ENCODE peak calls at places on chromosomes 7 and 10, in seven cellular contexts. U, W, Q, G, X, F and O are unnamed samples.

GRCh38 chr10:73838827-73839226 is 27.4 kb upstream of the NDST2 start:
- DNase-seq in U (no peak), W (no peak), Q (no peak), G (no peak), X (no peak), F (no peak), O (peak)

GRCh38 chr7:84704380-84704779 is 482.5 kb downstream of the SEMA3D start:
- DNase-seq in U (no peak), W (no peak), Q (no peak), G (no peak), X (no peak), F (no peak), O (no peak)

GRCh38 chr10:98314577-98315284 is 46.7 kb upstream of the LOXL4 start:
- DNase-seq in U (no peak), W (no peak), Q (no peak), G (peak), X (no peak), F (no peak), O (no peak)

GRCh38 chr7:157685430-157686284 is 348.9 kb downstream of the DNAJB6 start:
- DNase-seq in U (peak), W (no peak), Q (no peak), G (no peak), X (no peak), F (no peak), O (no peak)

GRCh38 chr10:86795353-86795752 is 38.9 kb downstream of the BMPR1A start:
- DNase-seq in U (no peak), W (no peak), Q (no peak), G (peak), X (no peak), F (no peak), O (peak)

GRCh38 chr7:2834748-2835441 is 9.2 kb downstream of the GNA12 start:
- DNase-seq in U (no peak), W (no peak), Q (no peak), G (no peak), X (no peak), F (no peak), O (peak)

GRCh38 chr7:90345548-90346319 is 782 bp upstream of the GTPBP10 start:
- DNase-seq in U (no peak), W (no peak), Q (no peak), G (peak), X (no peak), F (no peak), O (peak)

GRCh38 chr10:24681476-24682088 is 42.1 kb downstream of the ARHGAP21 start:
- DNase-seq in U (no peak), W (no peak), Q (peak), G (no peak), X (no peak), F (no peak), O (no peak)

GRCh38 chr10:72424561-72424960 is 69.8 kb upstream of the DNAJB12 start:
- DNase-seq in U (no peak), W (no peak), Q (no peak), G (no peak), X (no peak), F (no peak), O (no peak)

GRCh38 chr10:70350501-70350900 is 31.9 kb downstream of the LRRC20 start:
- DNase-seq in U (no peak), W (no peak), Q (no peak), G (no peak), X (no peak), F (no peak), O (no peak)

GRCh38 chr10:21195149-21195731 is 298.1 kb upstream of the NEBL start:
- DNase-seq in U (no peak), W (no peak), Q (no peak), G (no peak), X (no peak), F (no peak), O (peak)

GRCh38 chr7:6128205-6128604 is 97.0 kb downstream of the ANKRD61 start:
- DNase-seq in U (no peak), W (no peak), Q (no peak), G (no peak), X (no peak), F (no peak), O (no peak)

GRCh38 chr7:32574626-32575025 is 79.3 kb downstream of the AVL9 start:
- DNase-seq in U (no peak), W (no peak), Q (no peak), G (no peak), X (no peak), F (no peak), O (no peak)

GRCh38 chr7:26513948-26514347 is 222.3 kb downstream of the SNX10 start:
- DNase-seq in U (no peak), W (no peak), Q (no peak), G (no peak), X (no peak), F (no peak), O (no peak)

GRCh38 chr7:143877076-143877475 is 24.9 kb downstream of the TCAF1 start:
- DNase-seq in U (no peak), W (no peak), Q (no peak), G (no peak), X (no peak), F (no peak), O (no peak)

GRCh38 chr7:131071786-131072504 is 255.7 kb upstream of the MKLN1 start:
- DNase-seq in U (peak), W (no peak), Q (peak), G (peak), X (no peak), F (no peak), O (no peak)

GRCh38 chr10:31599626-31600504 is 280.8 kb downstream of the ZEB1 start:
- DNase-seq in U (no peak), W (no peak), Q (no peak), G (no peak), X (no peak), F (no peak), O (no peak)

GRCh38 chr7:134480730-134481129 is 21.8 kb upstream of the AKR1B1 start:
- DNase-seq in U (no peak), W (no peak), Q (no peak), G (peak), X (no peak), F (no peak), O (no peak)

GRCh38 chr7:20509892-20510645 is 105.4 kb upstream of the ABCB5 start:
- DNase-seq in U (no peak), W (no peak), Q (no peak), G (no peak), X (no peak), F (no peak), O (no peak)

GRCh38 chr10:91813251-91813650 is 15.0 kb downstream of the TNKS2 start:
- DNase-seq in U (no peak), W (no peak), Q (no peak), G (no peak), X (no peak), F (no peak), O (no peak)

GRCh38 chr10:18797286-18797685 is 138.1 kb downstream of the ARL5B start:
- DNase-seq in U (no peak), W (no peak), Q (no peak), G (no peak), X (no peak), F (no peak), O (no peak)

GRCh38 chr10:18795549-18795948 is 136.3 kb downstream of the ARL5B start:
- DNase-seq in U (no peak), W (no peak), Q (no peak), G (no peak), X (no peak), F (no peak), O (no peak)

GRCh38 chr10:18793951-18794350 is 134.7 kb downstream of the ARL5B start:
- DNase-seq in U (no peak), W (no peak), Q (no peak), G (no peak), X (no peak), F (no peak), O (peak)
- TF ChIP-seq CTCF in U (no peak), W (no peak), Q (peak), G (peak), X (no peak), F (peak), O (peak)

GRCh38 chr7:4684826-4685225 is 2.7 kb downstream of the FOXK1 start:
- DNase-seq in U (no peak), W (no peak), Q (no peak), G (no peak), X (no peak), F (no peak), O (no peak)

GRCh38 chr7:4682621-4683042 is 537 bp downstream of the FOXK1 start:
- DNase-seq in U (peak), W (peak), Q (peak), G (peak), X (no peak), F (peak), O (no peak)

GRCh38 chr7:4683043-4683883 is 1.2 kb downstream of the FOXK1 start:
- DNase-seq in U (peak), W (peak), Q (no peak), G (no peak), X (no peak), F (peak), O (peak)

GRCh38 chr7:4681922-4682620 is at the start of gene FOXK1:
- DNase-seq in U (peak), W (peak), Q (peak), G (peak), X (peak), F (peak), O (peak)

GRCh38 chr7:4683884-4684565 is 1.9 kb downstream of the FOXK1 start:
- DNase-seq in U (peak), W (peak), Q (peak), G (peak), X (peak), F (peak), O (peak)
- TF ChIP-seq CTCF in U (no peak), W (peak), Q (peak), G (peak), X (no peak), F (no peak), O (no peak)

GRCh38 chr7:138934401-138934800 is 46.8 kb downstream of the KIAA1549 start:
- DNase-seq in U (no peak), W (no peak), Q (no peak), G (no peak), X (no peak), F (no peak), O (no peak)

GRCh38 chr7:138929969-138930368 is 51.2 kb downstream of the KIAA1549 start:
- DNase-seq in U (no peak), W (no peak), Q (no peak), G (no peak), X (no peak), F (no peak), O (no peak)

GRCh38 chr7:138934861-138935260 is 46.3 kb downstream of the KIAA1549 start:
- DNase-seq in U (no peak), W (no peak), Q (no peak), G (peak), X (no peak), F (no peak), O (peak)

GRCh38 chr7:138935438-138936079 is 45.6 kb downstream of the KIAA1549 start:
- DNase-seq in U (no peak), W (no peak), Q (no peak), G (peak), X (no peak), F (no peak), O (peak)

DNA sequence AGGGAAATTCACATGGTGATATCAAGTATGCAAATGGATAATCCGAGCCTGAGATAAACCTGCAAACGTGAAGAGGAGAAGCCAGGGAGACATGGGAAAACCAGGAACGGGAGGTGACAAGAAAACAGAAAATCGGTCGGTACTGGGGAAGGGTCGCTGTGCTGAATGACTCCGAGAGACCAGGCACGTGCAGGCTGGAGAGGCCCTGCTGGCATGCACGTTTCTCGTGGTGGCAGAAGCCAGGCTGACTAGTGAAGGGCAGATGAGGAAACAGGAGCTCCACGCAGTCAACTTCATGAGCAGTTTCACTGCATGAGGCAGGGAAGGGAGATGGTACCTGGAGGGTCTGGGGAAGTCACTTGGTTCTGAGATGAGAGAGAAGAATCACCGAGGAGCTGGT is 48.3 kb downstream of the KIAA1549 start:
- DNase-seq in U (no peak), W (no peak), Q (no peak), G (no peak), X (no peak), F (no peak), O (no peak)
- TF ChIP-seq CTCF in U (no peak), W (no peak), Q (no peak), G (no peak), X (no peak), F (no peak), O (no peak)

GRCh38 chr10:49393757-49394156 is 2.1 kb downstream of the DRGX start:
- DNase-seq in U (no peak), W (no peak), Q (no peak), G (no peak), X (no peak), F (no peak), O (no peak)
- TF ChIP-seq CTCF in U (no peak), W (no peak), Q (no peak), G (peak), X (no peak), F (no peak), O (no peak)

DNA sequence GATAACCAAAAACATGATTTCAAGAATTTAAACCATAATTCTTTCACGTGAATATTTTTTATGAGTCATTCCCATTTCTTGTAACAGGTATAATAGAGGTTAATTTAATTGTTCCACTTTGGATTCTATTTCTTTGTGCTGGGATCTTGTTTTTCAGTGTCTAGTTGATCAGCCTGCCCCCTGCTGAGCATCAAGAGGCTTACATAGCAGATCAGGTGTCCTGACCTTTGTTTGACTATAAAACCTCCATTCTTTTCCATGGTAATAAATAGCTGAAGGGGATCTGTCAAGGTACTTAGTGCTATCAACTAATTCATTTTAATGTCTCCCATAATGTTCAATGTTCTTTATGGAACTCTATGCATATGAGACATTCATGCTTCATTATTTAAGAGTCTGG is 4.9 kb downstream of the COL17A1 start:
- DNase-seq in U (no peak), W (no peak), Q (peak), G (peak), X (no peak), F (no peak), O (peak)
- TF ChIP-seq CTCF in U (no peak), W (peak), Q (peak), G (peak), X (peak), F (peak), O (no peak)

DNA sequence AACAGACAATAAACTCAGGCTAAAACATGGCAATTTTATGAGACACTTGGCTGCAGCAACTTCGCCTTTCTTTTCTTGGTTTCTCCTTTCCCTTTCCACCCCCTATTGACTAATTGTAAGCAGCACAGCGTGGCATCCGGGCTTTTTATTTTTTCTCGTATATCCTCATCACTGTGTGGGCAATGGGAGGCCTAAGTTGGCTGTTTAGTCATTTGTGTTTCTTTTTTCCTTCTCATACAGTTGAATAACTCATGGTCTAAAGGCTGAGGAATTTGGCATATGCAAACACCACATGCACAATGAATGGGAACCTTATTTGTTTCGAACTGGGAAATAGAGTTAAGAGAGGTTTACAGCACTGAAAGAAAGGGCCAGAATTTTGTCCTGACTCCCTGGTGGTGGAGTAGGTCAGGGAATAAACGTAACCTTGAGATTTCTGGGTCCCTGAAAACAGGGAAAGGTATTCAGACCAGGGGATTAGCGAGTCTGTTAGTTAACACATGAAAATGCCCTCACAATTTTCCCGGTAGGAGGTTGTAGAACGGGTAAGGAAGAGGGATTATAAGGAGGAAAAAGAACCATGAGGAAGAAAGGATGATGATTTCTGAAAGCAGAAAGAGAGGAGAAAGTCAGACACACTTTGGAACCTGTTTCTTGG is 858.3 kb downstream of the KCNMA1 start:
- DNase-seq in U (no peak), W (no peak), Q (no peak), G (peak), X (no peak), F (no peak), O (no peak)
- TF ChIP-seq CTCF in U (no peak), W (no peak), Q (no peak), G (peak), X (no peak), F (no peak), O (no peak)

DNA sequence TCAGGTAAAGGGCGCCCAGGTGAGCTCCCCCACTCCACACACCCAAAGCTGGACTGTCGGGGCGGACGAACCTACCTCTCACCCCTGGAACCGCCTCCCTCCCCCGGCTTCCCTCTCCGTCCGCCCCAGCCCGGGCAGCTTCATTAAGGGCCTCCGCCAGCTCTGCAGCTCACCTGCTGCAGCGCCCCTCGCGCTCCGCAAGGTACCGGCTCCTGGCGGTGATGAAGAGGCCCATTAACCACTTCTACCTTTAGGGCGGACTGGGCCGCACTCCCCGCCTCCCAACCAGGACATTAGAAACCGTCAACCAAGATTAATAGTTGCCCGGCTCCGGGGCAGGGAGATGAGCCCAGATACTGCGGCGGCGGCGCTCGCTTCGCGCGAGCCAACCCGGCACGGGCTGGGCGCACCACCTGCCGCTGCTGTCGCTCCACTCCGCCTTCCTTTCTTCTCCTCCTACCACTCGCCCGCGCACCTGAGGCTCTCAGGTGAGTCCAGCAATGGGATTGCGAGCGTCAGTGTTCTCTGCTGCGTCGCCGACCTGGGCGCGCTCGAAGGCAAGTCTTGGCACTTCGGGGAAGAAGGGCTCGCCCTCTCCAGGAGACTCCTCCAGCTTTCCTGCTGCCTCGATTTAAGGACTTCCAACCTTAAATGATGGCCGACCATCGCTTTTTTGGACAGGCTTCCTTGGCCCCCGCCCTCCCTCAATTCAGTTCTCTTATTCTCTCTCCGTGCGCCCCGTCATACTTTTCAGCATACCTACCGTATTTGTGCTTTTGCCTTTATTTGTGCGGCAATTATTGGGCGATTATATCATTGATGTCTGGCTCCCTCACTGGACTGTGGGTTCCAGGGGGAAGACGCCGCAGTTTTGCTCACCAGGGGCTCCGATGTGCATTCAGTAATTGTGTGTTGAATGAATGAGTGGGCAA is 13.6 kb upstream of the KAZALD1 start:
- DNase-seq in U (no peak), W (no peak), Q (no peak), G (no peak), X (no peak), F (peak), O (no peak)
- TF ChIP-seq CTCF in U (no peak), W (no peak), Q (no peak), G (no peak), X (no peak), F (no peak), O (no peak)

GRCh38 chr10:104546756-104547155 is 94.3 kb upstream of the SORCS3 start:
- DNase-seq in U (no peak), W (no peak), Q (no peak), G (no peak), X (no peak), F (no peak), O (no peak)
- TF ChIP-seq CTCF in U (no peak), W (no peak), Q (no peak), G (no peak), X (no peak), F (no peak), O (no peak)

DNA sequence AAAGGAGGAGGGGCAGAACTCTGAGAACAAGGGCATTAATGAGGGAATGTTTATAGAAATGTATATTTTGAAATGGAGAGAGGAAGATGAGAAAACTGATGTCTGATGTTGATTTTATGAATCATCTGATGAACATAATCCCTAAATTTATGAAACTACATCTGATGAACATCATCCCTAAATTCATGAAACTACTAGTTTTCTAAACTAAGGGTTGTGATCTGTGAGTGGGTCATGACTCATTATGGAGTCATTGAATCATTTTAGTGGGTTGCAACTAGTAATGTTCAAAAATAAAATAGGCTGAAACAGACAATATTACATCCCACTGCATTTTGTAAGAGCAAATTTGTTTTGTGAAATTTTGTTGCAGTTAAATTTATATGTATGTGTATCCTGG is 442.6 kb upstream of the TEX47 start:
- DNase-seq in U (no peak), W (no peak), Q (no peak), G (no peak), X (no peak), F (no peak), O (peak)
- TF ChIP-seq CTCF in U (no peak), W (no peak), Q (no peak), G (no peak), X (no peak), F (no peak), O (no peak)

DNA sequence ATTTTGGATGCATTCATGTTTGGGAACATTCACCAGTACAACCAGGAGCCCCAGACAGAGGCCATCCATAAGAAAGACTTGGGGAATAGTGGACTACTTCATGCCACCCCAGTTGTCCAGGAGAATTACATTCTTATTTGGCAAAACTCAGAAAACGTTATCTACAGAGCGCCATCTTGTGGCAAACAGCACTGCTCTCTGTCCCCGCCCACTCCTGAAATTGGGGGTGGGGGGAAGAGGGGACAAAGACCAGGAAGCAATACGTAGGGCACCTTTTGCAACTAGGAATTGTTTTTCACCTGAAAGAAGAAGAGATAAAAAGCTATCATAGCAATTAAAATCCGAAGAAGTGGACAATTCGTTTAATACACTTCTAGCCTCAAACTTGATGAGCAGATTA is 134.6 kb upstream of the MGMT start:
- DNase-seq in U (no peak), W (no peak), Q (peak), G (no peak), X (no peak), F (no peak), O (no peak)
- TF ChIP-seq CTCF in U (no peak), W (no peak), Q (peak), G (peak), X (no peak), F (peak), O (no peak)